ENCODE peak calls at places on chromosome 22, in eight cellular contexts. One of them, this sample, is unnamed.

GRCh38 chr22:35785181-35785923 is 67.7 kb downstream of the APOL5 start:
- DNase-seq in nephron progenitor cell: no peak
- DNase-seq in activated naive CD4-positive, alpha-beta T cell treated with anti-CD3 and anti-CD28 coated beads, Interleukin-2, amount 10 ng/mL, durations not matched to agents 7 days and 5 days: no peak
- DNase-seq in activated naive CD8-positive, alpha-beta T cell treated with anti-CD3 and anti-CD28 coated beads, Interleukin-2, amount 50 U/mL, for 24 hours: no peak
- DNase-seq in left ventricle myocardium inferior: no peak
- DNase-seq in stimulated activated CD8-positive, alpha-beta memory T cell treated with anti-CD3 and anti-CD28 coated beads, Interleukin-2, amount 100 ng/mL, for 1 hour: no peak
- DNase-seq in NCI-H2029 treated with DMSO at 0.1 percent for 48 hours: no peak
- DNase-seq in IMR-90: no peak
- DNase-seq in this sample: no peak

GRCh38 chr22:29509298-29509697 is 29.3 kb downstream of the NEFH start:
- DNase-seq in IMR-90: no peak
- DNase-seq in stimulated activated CD8-positive, alpha-beta memory T cell treated with anti-CD3 and anti-CD28 coated beads, Interleukin-2, amount 100 ng/mL, for 1 hour: no peak
- DNase-seq in activated naive CD8-positive, alpha-beta T cell treated with anti-CD3 and anti-CD28 coated beads, Interleukin-2, amount 50 U/mL, for 24 hours: no peak
- DNase-seq in NCI-H2029 treated with DMSO at 0.1 percent for 48 hours: no peak
- DNase-seq in nephron progenitor cell: no peak
- DNase-seq in activated naive CD4-positive, alpha-beta T cell treated with anti-CD3 and anti-CD28 coated beads, Interleukin-2, amount 10 ng/mL, durations not matched to agents 7 days and 5 days: no peak
- DNase-seq in left ventricle myocardium inferior: no peak
- DNase-seq in this sample: no peak

GRCh38 chr22:27206747-27207133 is 549.4 kb downstream of the MIAT start:
- DNase-seq in nephron progenitor cell: no peak
- DNase-seq in activated naive CD8-positive, alpha-beta T cell treated with anti-CD3 and anti-CD28 coated beads, Interleukin-2, amount 50 U/mL, for 24 hours: no peak
- DNase-seq in IMR-90: no peak
- DNase-seq in activated naive CD4-positive, alpha-beta T cell treated with anti-CD3 and anti-CD28 coated beads, Interleukin-2, amount 10 ng/mL, durations not matched to agents 7 days and 5 days: no peak
- DNase-seq in stimulated activated CD8-positive, alpha-beta memory T cell treated with anti-CD3 and anti-CD28 coated beads, Interleukin-2, amount 100 ng/mL, for 1 hour: no peak
- DNase-seq in left ventricle myocardium inferior: no peak
- DNase-seq in NCI-H2029 treated with DMSO at 0.1 percent for 48 hours: no peak
- DNase-seq in this sample: no peak

GRCh38 chr22:26671317-26672059 is 14.1 kb downstream of the MIAT start:
- DNase-seq in IMR-90: no peak
- DNase-seq in left ventricle myocardium inferior: no peak
- DNase-seq in stimulated activated CD8-positive, alpha-beta memory T cell treated with anti-CD3 and anti-CD28 coated beads, Interleukin-2, amount 100 ng/mL, for 1 hour: peak; percentile 63
- DNase-seq in activated naive CD4-positive, alpha-beta T cell treated with anti-CD3 and anti-CD28 coated beads, Interleukin-2, amount 10 ng/mL, durations not matched to agents 7 days and 5 days: peak; percentile 72
- DNase-seq in NCI-H2029 treated with DMSO at 0.1 percent for 48 hours: no peak
- DNase-seq in activated naive CD8-positive, alpha-beta T cell treated with anti-CD3 and anti-CD28 coated beads, Interleukin-2, amount 50 U/mL, for 24 hours: peak; percentile 79
- DNase-seq in nephron progenitor cell: no peak
- DNase-seq in this sample: peak; percentile 68

GRCh38 chr22:19554834-19555404 is 30.7 kb upstream of the CLDN5 start:
- DNase-seq in IMR-90: peak; percentile 35
- DNase-seq in activated naive CD4-positive, alpha-beta T cell treated with anti-CD3 and anti-CD28 coated beads, Interleukin-2, amount 10 ng/mL, durations not matched to agents 7 days and 5 days: no peak
- DNase-seq in nephron progenitor cell: peak; percentile 17
- DNase-seq in activated naive CD8-positive, alpha-beta T cell treated with anti-CD3 and anti-CD28 coated beads, Interleukin-2, amount 50 U/mL, for 24 hours: no peak
- DNase-seq in NCI-H2029 treated with DMSO at 0.1 percent for 48 hours: no peak
- DNase-seq in stimulated activated CD8-positive, alpha-beta memory T cell treated with anti-CD3 and anti-CD28 coated beads, Interleukin-2, amount 100 ng/mL, for 1 hour: no peak
- DNase-seq in left ventricle myocardium inferior: no peak
- DNase-seq in this sample: no peak

GRCh38 chr22:31177420-31178162 is 17.6 kb downstream of the RNF185 start:
- DNase-seq in stimulated activated CD8-positive, alpha-beta memory T cell treated with anti-CD3 and anti-CD28 coated beads, Interleukin-2, amount 100 ng/mL, for 1 hour: no peak
- DNase-seq in NCI-H2029 treated with DMSO at 0.1 percent for 48 hours: no peak
- DNase-seq in activated naive CD8-positive, alpha-beta T cell treated with anti-CD3 and anti-CD28 coated beads, Interleukin-2, amount 50 U/mL, for 24 hours: no peak
- DNase-seq in nephron progenitor cell: no peak
- DNase-seq in activated naive CD4-positive, alpha-beta T cell treated with anti-CD3 and anti-CD28 coated beads, Interleukin-2, amount 10 ng/mL, durations not matched to agents 7 days and 5 days: no peak
- DNase-seq in left ventricle myocardium inferior: no peak
- DNase-seq in IMR-90: peak; percentile 96
- DNase-seq in this sample: no peak

GRCh38 chr22:40176921-40177737 is 596 bp upstream of the TNRC6B start:
- DNase-seq in left ventricle myocardium inferior: peak; percentile 18
- DNase-seq in IMR-90: peak; percentile 71
- DNase-seq in nephron progenitor cell: peak; percentile 13
- DNase-seq in NCI-H2029 treated with DMSO at 0.1 percent for 48 hours: no peak
- DNase-seq in activated naive CD4-positive, alpha-beta T cell treated with anti-CD3 and anti-CD28 coated beads, Interleukin-2, amount 10 ng/mL, durations not matched to agents 7 days and 5 days: peak; percentile 78
- DNase-seq in activated naive CD8-positive, alpha-beta T cell treated with anti-CD3 and anti-CD28 coated beads, Interleukin-2, amount 50 U/mL, for 24 hours: peak; percentile 73
- DNase-seq in stimulated activated CD8-positive, alpha-beta memory T cell treated with anti-CD3 and anti-CD28 coated beads, Interleukin-2, amount 100 ng/mL, for 1 hour: peak; percentile 30
- DNase-seq in this sample: no peak

GRCh38 chr22:47786650-47787290 is 1024.3 kb downstream of the TBC1D22A start:
- DNase-seq in left ventricle myocardium inferior: no peak
- DNase-seq in activated naive CD8-positive, alpha-beta T cell treated with anti-CD3 and anti-CD28 coated beads, Interleukin-2, amount 50 U/mL, for 24 hours: no peak
- DNase-seq in IMR-90: no peak
- DNase-seq in NCI-H2029 treated with DMSO at 0.1 percent for 48 hours: no peak
- DNase-seq in activated naive CD4-positive, alpha-beta T cell treated with anti-CD3 and anti-CD28 coated beads, Interleukin-2, amount 10 ng/mL, durations not matched to agents 7 days and 5 days: no peak
- DNase-seq in stimulated activated CD8-positive, alpha-beta memory T cell treated with anti-CD3 and anti-CD28 coated beads, Interleukin-2, amount 100 ng/mL, for 1 hour: no peak
- DNase-seq in nephron progenitor cell: no peak
- DNase-seq in this sample: no peak

GRCh38 chr22:24996420-24996952 is 44.0 kb downstream of the KIAA1671 start:
- DNase-seq in activated naive CD4-positive, alpha-beta T cell treated with anti-CD3 and anti-CD28 coated beads, Interleukin-2, amount 10 ng/mL, durations not matched to agents 7 days and 5 days: no peak
- DNase-seq in activated naive CD8-positive, alpha-beta T cell treated with anti-CD3 and anti-CD28 coated beads, Interleukin-2, amount 50 U/mL, for 24 hours: no peak
- DNase-seq in IMR-90: no peak
- DNase-seq in stimulated activated CD8-positive, alpha-beta memory T cell treated with anti-CD3 and anti-CD28 coated beads, Interleukin-2, amount 100 ng/mL, for 1 hour: no peak
- DNase-seq in NCI-H2029 treated with DMSO at 0.1 percent for 48 hours: peak; percentile 86
- DNase-seq in left ventricle myocardium inferior: no peak
- DNase-seq in nephron progenitor cell: peak; percentile 64
- DNase-seq in this sample: no peak

GRCh38 chr22:44091021-44091721 is 67.1 kb downstream of the PARVB start:
- DNase-seq in stimulated activated CD8-positive, alpha-beta memory T cell treated with anti-CD3 and anti-CD28 coated beads, Interleukin-2, amount 100 ng/mL, for 1 hour: no peak
- DNase-seq in activated naive CD8-positive, alpha-beta T cell treated with anti-CD3 and anti-CD28 coated beads, Interleukin-2, amount 50 U/mL, for 24 hours: peak; percentile 49
- DNase-seq in left ventricle myocardium inferior: no peak
- DNase-seq in NCI-H2029 treated with DMSO at 0.1 percent for 48 hours: no peak
- DNase-seq in nephron progenitor cell: no peak
- DNase-seq in activated naive CD4-positive, alpha-beta T cell treated with anti-CD3 and anti-CD28 coated beads, Interleukin-2, amount 10 ng/mL, durations not matched to agents 7 days and 5 days: peak; percentile 50
- DNase-seq in IMR-90: no peak
- DNase-seq in this sample: no peak

GRCh38 chr22:20569059-20570058 is 61.9 kb downstream of the MED15 start:
- DNase-seq in IMR-90: peak; percentile 99
- DNase-seq in activated naive CD8-positive, alpha-beta T cell treated with anti-CD3 and anti-CD28 coated beads, Interleukin-2, amount 50 U/mL, for 24 hours: peak; percentile 73
- DNase-seq in activated naive CD4-positive, alpha-beta T cell treated with anti-CD3 and anti-CD28 coated beads, Interleukin-2, amount 10 ng/mL, durations not matched to agents 7 days and 5 days: peak; percentile 91
- DNase-seq in NCI-H2029 treated with DMSO at 0.1 percent for 48 hours: no peak
- DNase-seq in nephron progenitor cell: no peak
- DNase-seq in left ventricle myocardium inferior: peak; percentile 61
- DNase-seq in stimulated activated CD8-positive, alpha-beta memory T cell treated with anti-CD3 and anti-CD28 coated beads, Interleukin-2, amount 100 ng/mL, for 1 hour: peak; percentile 73
- DNase-seq in this sample: peak; percentile 88

GRCh38 chr22:50683994-50684371 is 11.4 kb downstream of the SHANK3 start:
- DNase-seq in NCI-H2029 treated with DMSO at 0.1 percent for 48 hours: no peak
- DNase-seq in left ventricle myocardium inferior: no peak
- DNase-seq in stimulated activated CD8-positive, alpha-beta memory T cell treated with anti-CD3 and anti-CD28 coated beads, Interleukin-2, amount 100 ng/mL, for 1 hour: no peak
- DNase-seq in activated naive CD4-positive, alpha-beta T cell treated with anti-CD3 and anti-CD28 coated beads, Interleukin-2, amount 10 ng/mL, durations not matched to agents 7 days and 5 days: no peak
- DNase-seq in IMR-90: no peak
- DNase-seq in activated naive CD8-positive, alpha-beta T cell treated with anti-CD3 and anti-CD28 coated beads, Interleukin-2, amount 50 U/mL, for 24 hours: no peak
- DNase-seq in nephron progenitor cell: no peak
- DNase-seq in this sample: no peak

GRCh38 chr22:45805413-45805812 is 133.8 kb downstream of the ATXN10 start:
- DNase-seq in activated naive CD8-positive, alpha-beta T cell treated with anti-CD3 and anti-CD28 coated beads, Interleukin-2, amount 50 U/mL, for 24 hours: no peak
- DNase-seq in NCI-H2029 treated with DMSO at 0.1 percent for 48 hours: no peak
- DNase-seq in nephron progenitor cell: no peak
- DNase-seq in IMR-90: no peak
- DNase-seq in left ventricle myocardium inferior: no peak
- DNase-seq in stimulated activated CD8-positive, alpha-beta memory T cell treated with anti-CD3 and anti-CD28 coated beads, Interleukin-2, amount 100 ng/mL, for 1 hour: no peak
- DNase-seq in activated naive CD4-positive, alpha-beta T cell treated with anti-CD3 and anti-CD28 coated beads, Interleukin-2, amount 10 ng/mL, durations not matched to agents 7 days and 5 days: no peak
- DNase-seq in this sample: no peak

GRCh38 chr22:37496651-37497599 is 10.7 kb upstream of the MFNG start:
- DNase-seq in activated naive CD8-positive, alpha-beta T cell treated with anti-CD3 and anti-CD28 coated beads, Interleukin-2, amount 50 U/mL, for 24 hours: no peak
- DNase-seq in NCI-H2029 treated with DMSO at 0.1 percent for 48 hours: no peak
- DNase-seq in left ventricle myocardium inferior: no peak
- DNase-seq in activated naive CD4-positive, alpha-beta T cell treated with anti-CD3 and anti-CD28 coated beads, Interleukin-2, amount 10 ng/mL, durations not matched to agents 7 days and 5 days: no peak
- DNase-seq in IMR-90: peak; percentile 93
- DNase-seq in stimulated activated CD8-positive, alpha-beta memory T cell treated with anti-CD3 and anti-CD28 coated beads, Interleukin-2, amount 100 ng/mL, for 1 hour: no peak
- DNase-seq in nephron progenitor cell: no peak
- DNase-seq in this sample: no peak

GRCh38 chr22:36328635-36329216 is 59.0 kb downstream of the MYH9 start:
- DNase-seq in stimulated activated CD8-positive, alpha-beta memory T cell treated with anti-CD3 and anti-CD28 coated beads, Interleukin-2, amount 100 ng/mL, for 1 hour: no peak
- DNase-seq in IMR-90: peak; percentile 96
- DNase-seq in activated naive CD4-positive, alpha-beta T cell treated with anti-CD3 and anti-CD28 coated beads, Interleukin-2, amount 10 ng/mL, durations not matched to agents 7 days and 5 days: no peak
- DNase-seq in left ventricle myocardium inferior: peak; percentile 63
- DNase-seq in activated naive CD8-positive, alpha-beta T cell treated with anti-CD3 and anti-CD28 coated beads, Interleukin-2, amount 50 U/mL, for 24 hours: peak; percentile 67
- DNase-seq in NCI-H2029 treated with DMSO at 0.1 percent for 48 hours: no peak
- DNase-seq in nephron progenitor cell: no peak
- DNase-seq in this sample: no peak

GRCh38 chr22:45248832-45249561 is 8.3 kb upstream of the KIAA0930 start:
- DNase-seq in stimulated activated CD8-positive, alpha-beta memory T cell treated with anti-CD3 and anti-CD28 coated beads, Interleukin-2, amount 100 ng/mL, for 1 hour: no peak
- DNase-seq in left ventricle myocardium inferior: no peak
- DNase-seq in NCI-H2029 treated with DMSO at 0.1 percent for 48 hours: no peak
- DNase-seq in activated naive CD4-positive, alpha-beta T cell treated with anti-CD3 and anti-CD28 coated beads, Interleukin-2, amount 10 ng/mL, durations not matched to agents 7 days and 5 days: no peak
- DNase-seq in IMR-90: no peak
- DNase-seq in activated naive CD8-positive, alpha-beta T cell treated with anti-CD3 and anti-CD28 coated beads, Interleukin-2, amount 50 U/mL, for 24 hours: no peak
- DNase-seq in nephron progenitor cell: no peak
- DNase-seq in this sample: no peak

GRCh38 chr22:45302047-45302446 is 7.7 kb upstream of the FAM118A start:
- DNase-seq in IMR-90: peak; percentile 88
- DNase-seq in nephron progenitor cell: no peak
- DNase-seq in activated naive CD4-positive, alpha-beta T cell treated with anti-CD3 and anti-CD28 coated beads, Interleukin-2, amount 10 ng/mL, durations not matched to agents 7 days and 5 days: no peak
- DNase-seq in activated naive CD8-positive, alpha-beta T cell treated with anti-CD3 and anti-CD28 coated beads, Interleukin-2, amount 50 U/mL, for 24 hours: no peak
- DNase-seq in left ventricle myocardium inferior: no peak
- DNase-seq in stimulated activated CD8-positive, alpha-beta memory T cell treated with anti-CD3 and anti-CD28 coated beads, Interleukin-2, amount 100 ng/mL, for 1 hour: no peak
- DNase-seq in NCI-H2029 treated with DMSO at 0.1 percent for 48 hours: peak; percentile 7
- DNase-seq in this sample: no peak

GRCh38 chr22:50537765-50538164 is 7.9 kb upstream of the KLHDC7B start:
- DNase-seq in activated naive CD8-positive, alpha-beta T cell treated with anti-CD3 and anti-CD28 coated beads, Interleukin-2, amount 50 U/mL, for 24 hours: no peak
- DNase-seq in IMR-90: no peak
- DNase-seq in stimulated activated CD8-positive, alpha-beta memory T cell treated with anti-CD3 and anti-CD28 coated beads, Interleukin-2, amount 100 ng/mL, for 1 hour: no peak
- DNase-seq in NCI-H2029 treated with DMSO at 0.1 percent for 48 hours: no peak
- DNase-seq in activated naive CD4-positive, alpha-beta T cell treated with anti-CD3 and anti-CD28 coated beads, Interleukin-2, amount 10 ng/mL, durations not matched to agents 7 days and 5 days: no peak
- DNase-seq in nephron progenitor cell: no peak
- DNase-seq in left ventricle myocardium inferior: no peak
- DNase-seq in this sample: no peak

GRCh38 chr22:37681556-37682049 is 4.5 kb upstream of the NOL12 start:
- DNase-seq in activated naive CD8-positive, alpha-beta T cell treated with anti-CD3 and anti-CD28 coated beads, Interleukin-2, amount 50 U/mL, for 24 hours: peak; percentile 80
- DNase-seq in activated naive CD4-positive, alpha-beta T cell treated with anti-CD3 and anti-CD28 coated beads, Interleukin-2, amount 10 ng/mL, durations not matched to agents 7 days and 5 days: peak; percentile 84
- DNase-seq in NCI-H2029 treated with DMSO at 0.1 percent for 48 hours: peak; percentile 35
- DNase-seq in nephron progenitor cell: peak; percentile 68
- DNase-seq in left ventricle myocardium inferior: peak; percentile 61
- DNase-seq in IMR-90: peak; percentile 77
- DNase-seq in stimulated activated CD8-positive, alpha-beta memory T cell treated with anti-CD3 and anti-CD28 coated beads, Interleukin-2, amount 100 ng/mL, for 1 hour: peak; percentile 42
- DNase-seq in this sample: peak; percentile 61

GRCh38 chr22:25201557-25202273 is 2.1 kb downstream of the CRYBB3 start:
- DNase-seq in IMR-90: no peak
- DNase-seq in NCI-H2029 treated with DMSO at 0.1 percent for 48 hours: no peak
- DNase-seq in activated naive CD4-positive, alpha-beta T cell treated with anti-CD3 and anti-CD28 coated beads, Interleukin-2, amount 10 ng/mL, durations not matched to agents 7 days and 5 days: no peak
- DNase-seq in stimulated activated CD8-positive, alpha-beta memory T cell treated with anti-CD3 and anti-CD28 coated beads, Interleukin-2, amount 100 ng/mL, for 1 hour: no peak
- DNase-seq in activated naive CD8-positive, alpha-beta T cell treated with anti-CD3 and anti-CD28 coated beads, Interleukin-2, amount 50 U/mL, for 24 hours: no peak
- DNase-seq in nephron progenitor cell: no peak
- DNase-seq in left ventricle myocardium inferior: no peak
- DNase-seq in this sample: no peak

GRCh38 chr22:42320463-42321416 is 50.3 kb upstream of the TCF20 start:
- DNase-seq in nephron progenitor cell: no peak
- DNase-seq in stimulated activated CD8-positive, alpha-beta memory T cell treated with anti-CD3 and anti-CD28 coated beads, Interleukin-2, amount 100 ng/mL, for 1 hour: no peak
- DNase-seq in IMR-90: no peak
- DNase-seq in NCI-H2029 treated with DMSO at 0.1 percent for 48 hours: peak; percentile 31
- DNase-seq in left ventricle myocardium inferior: no peak
- DNase-seq in activated naive CD4-positive, alpha-beta T cell treated with anti-CD3 and anti-CD28 coated beads, Interleukin-2, amount 10 ng/mL, durations not matched to agents 7 days and 5 days: no peak
- DNase-seq in activated naive CD8-positive, alpha-beta T cell treated with anti-CD3 and anti-CD28 coated beads, Interleukin-2, amount 50 U/mL, for 24 hours: no peak
- DNase-seq in this sample: no peak

GRCh38 chr22:20542736-20543135 is 35.3 kb downstream of the MED15 start:
- DNase-seq in activated naive CD4-positive, alpha-beta T cell treated with anti-CD3 and anti-CD28 coated beads, Interleukin-2, amount 10 ng/mL, durations not matched to agents 7 days and 5 days: no peak
- DNase-seq in left ventricle myocardium inferior: no peak
- DNase-seq in activated naive CD8-positive, alpha-beta T cell treated with anti-CD3 and anti-CD28 coated beads, Interleukin-2, amount 50 U/mL, for 24 hours: no peak
- DNase-seq in stimulated activated CD8-positive, alpha-beta memory T cell treated with anti-CD3 and anti-CD28 coated beads, Interleukin-2, amount 100 ng/mL, for 1 hour: no peak
- DNase-seq in NCI-H2029 treated with DMSO at 0.1 percent for 48 hours: no peak
- DNase-seq in nephron progenitor cell: no peak
- DNase-seq in IMR-90: no peak
- DNase-seq in this sample: no peak

GRCh38 chr22:44697423-44698179 is 4.4 kb upstream of the PRR5 start:
- DNase-seq in NCI-H2029 treated with DMSO at 0.1 percent for 48 hours: no peak
- DNase-seq in nephron progenitor cell: peak; percentile 91
- DNase-seq in activated naive CD8-positive, alpha-beta T cell treated with anti-CD3 and anti-CD28 coated beads, Interleukin-2, amount 50 U/mL, for 24 hours: peak; percentile 91
- DNase-seq in activated naive CD4-positive, alpha-beta T cell treated with anti-CD3 and anti-CD28 coated beads, Interleukin-2, amount 10 ng/mL, durations not matched to agents 7 days and 5 days: peak; percentile 88
- DNase-seq in left ventricle myocardium inferior: peak; percentile 77
- DNase-seq in stimulated activated CD8-positive, alpha-beta memory T cell treated with anti-CD3 and anti-CD28 coated beads, Interleukin-2, amount 100 ng/mL, for 1 hour: peak; percentile 77
- DNase-seq in IMR-90: peak; percentile 65
- DNase-seq in this sample: peak; percentile 75

GRCh38 chr22:46714550-46714949 is 23.5 kb downstream of the CERK start:
- DNase-seq in nephron progenitor cell: no peak
- DNase-seq in stimulated activated CD8-positive, alpha-beta memory T cell treated with anti-CD3 and anti-CD28 coated beads, Interleukin-2, amount 100 ng/mL, for 1 hour: no peak
- DNase-seq in activated naive CD8-positive, alpha-beta T cell treated with anti-CD3 and anti-CD28 coated beads, Interleukin-2, amount 50 U/mL, for 24 hours: no peak
- DNase-seq in IMR-90: peak; percentile 57
- DNase-seq in NCI-H2029 treated with DMSO at 0.1 percent for 48 hours: no peak
- DNase-seq in left ventricle myocardium inferior: no peak
- DNase-seq in activated naive CD4-positive, alpha-beta T cell treated with anti-CD3 and anti-CD28 coated beads, Interleukin-2, amount 10 ng/mL, durations not matched to agents 7 days and 5 days: no peak
- DNase-seq in this sample: no peak

GRCh38 chr22:49186756-49187155 is 640.9 kb downstream of the BRD1 start:
- DNase-seq in activated naive CD4-positive, alpha-beta T cell treated with anti-CD3 and anti-CD28 coated beads, Interleukin-2, amount 10 ng/mL, durations not matched to agents 7 days and 5 days: no peak
- DNase-seq in NCI-H2029 treated with DMSO at 0.1 percent for 48 hours: no peak
- DNase-seq in activated naive CD8-positive, alpha-beta T cell treated with anti-CD3 and anti-CD28 coated beads, Interleukin-2, amount 50 U/mL, for 24 hours: no peak
- DNase-seq in left ventricle myocardium inferior: no peak
- DNase-seq in IMR-90: no peak
- DNase-seq in nephron progenitor cell: no peak
- DNase-seq in stimulated activated CD8-positive, alpha-beta memory T cell treated with anti-CD3 and anti-CD28 coated beads, Interleukin-2, amount 100 ng/mL, for 1 hour: no peak
- DNase-seq in this sample: no peak

GRCh38 chr22:45235101-45235777 is 5.5 kb downstream of the KIAA0930 start:
- DNase-seq in activated naive CD4-positive, alpha-beta T cell treated with anti-CD3 and anti-CD28 coated beads, Interleukin-2, amount 10 ng/mL, durations not matched to agents 7 days and 5 days: no peak
- DNase-seq in IMR-90: no peak
- DNase-seq in activated naive CD8-positive, alpha-beta T cell treated with anti-CD3 and anti-CD28 coated beads, Interleukin-2, amount 50 U/mL, for 24 hours: peak; percentile 38
- DNase-seq in stimulated activated CD8-positive, alpha-beta memory T cell treated with anti-CD3 and anti-CD28 coated beads, Interleukin-2, amount 100 ng/mL, for 1 hour: no peak
- DNase-seq in nephron progenitor cell: no peak
- DNase-seq in left ventricle myocardium inferior: no peak
- DNase-seq in NCI-H2029 treated with DMSO at 0.1 percent for 48 hours: no peak
- DNase-seq in this sample: no peak

GRCh38 chr22:27637604-27638003 is 164.0 kb downstream of the MN1 start:
- DNase-seq in left ventricle myocardium inferior: no peak
- DNase-seq in IMR-90: peak; percentile 28
- DNase-seq in activated naive CD4-positive, alpha-beta T cell treated with anti-CD3 and anti-CD28 coated beads, Interleukin-2, amount 10 ng/mL, durations not matched to agents 7 days and 5 days: no peak
- DNase-seq in activated naive CD8-positive, alpha-beta T cell treated with anti-CD3 and anti-CD28 coated beads, Interleukin-2, amount 50 U/mL, for 24 hours: no peak
- DNase-seq in stimulated activated CD8-positive, alpha-beta memory T cell treated with anti-CD3 and anti-CD28 coated beads, Interleukin-2, amount 100 ng/mL, for 1 hour: no peak
- DNase-seq in NCI-H2029 treated with DMSO at 0.1 percent for 48 hours: no peak
- DNase-seq in nephron progenitor cell: no peak
- DNase-seq in this sample: no peak

GRCh38 chr22:49372530-49373288 is 455.0 kb downstream of the BRD1 start:
- DNase-seq in NCI-H2029 treated with DMSO at 0.1 percent for 48 hours: no peak
- DNase-seq in stimulated activated CD8-positive, alpha-beta memory T cell treated with anti-CD3 and anti-CD28 coated beads, Interleukin-2, amount 100 ng/mL, for 1 hour: no peak
- DNase-seq in activated naive CD8-positive, alpha-beta T cell treated with anti-CD3 and anti-CD28 coated beads, Interleukin-2, amount 50 U/mL, for 24 hours: no peak
- DNase-seq in IMR-90: no peak
- DNase-seq in nephron progenitor cell: peak; percentile 26
- DNase-seq in left ventricle myocardium inferior: no peak
- DNase-seq in activated naive CD4-positive, alpha-beta T cell treated with anti-CD3 and anti-CD28 coated beads, Interleukin-2, amount 10 ng/mL, durations not matched to agents 7 days and 5 days: no peak
- DNase-seq in this sample: no peak

GRCh38 chr22:19962246-19962908 is 20.8 kb upstream of the TXNRD2 start:
- DNase-seq in NCI-H2029 treated with DMSO at 0.1 percent for 48 hours: peak; percentile 19
- DNase-seq in activated naive CD4-positive, alpha-beta T cell treated with anti-CD3 and anti-CD28 coated beads, Interleukin-2, amount 10 ng/mL, durations not matched to agents 7 days and 5 days: peak; percentile 80
- DNase-seq in nephron progenitor cell: peak; percentile 79
- DNase-seq in activated naive CD8-positive, alpha-beta T cell treated with anti-CD3 and anti-CD28 coated beads, Interleukin-2, amount 50 U/mL, for 24 hours: peak; percentile 72
- DNase-seq in IMR-90: peak; percentile 73
- DNase-seq in left ventricle myocardium inferior: peak; percentile 60
- DNase-seq in stimulated activated CD8-positive, alpha-beta memory T cell treated with anti-CD3 and anti-CD28 coated beads, Interleukin-2, amount 100 ng/mL, for 1 hour: no peak
- DNase-seq in this sample: no peak

GRCh38 chr22:27597703-27598444 is 203.7 kb downstream of the MN1 start:
- DNase-seq in stimulated activated CD8-positive, alpha-beta memory T cell treated with anti-CD3 and anti-CD28 coated beads, Interleukin-2, amount 100 ng/mL, for 1 hour: no peak
- DNase-seq in NCI-H2029 treated with DMSO at 0.1 percent for 48 hours: no peak
- DNase-seq in left ventricle myocardium inferior: no peak
- DNase-seq in activated naive CD4-positive, alpha-beta T cell treated with anti-CD3 and anti-CD28 coated beads, Interleukin-2, amount 10 ng/mL, durations not matched to agents 7 days and 5 days: no peak
- DNase-seq in IMR-90: no peak
- DNase-seq in nephron progenitor cell: no peak
- DNase-seq in activated naive CD8-positive, alpha-beta T cell treated with anti-CD3 and anti-CD28 coated beads, Interleukin-2, amount 50 U/mL, for 24 hours: no peak
- DNase-seq in this sample: no peak

GRCh38 chr22:37996515-37997246 is 12.3 kb upstream of the SOX10 start:
- DNase-seq in nephron progenitor cell: no peak
- DNase-seq in activated naive CD4-positive, alpha-beta T cell treated with anti-CD3 and anti-CD28 coated beads, Interleukin-2, amount 10 ng/mL, durations not matched to agents 7 days and 5 days: no peak
- DNase-seq in IMR-90: no peak
- DNase-seq in left ventricle myocardium inferior: no peak
- DNase-seq in NCI-H2029 treated with DMSO at 0.1 percent for 48 hours: no peak
- DNase-seq in activated naive CD8-positive, alpha-beta T cell treated with anti-CD3 and anti-CD28 coated beads, Interleukin-2, amount 50 U/mL, for 24 hours: no peak
- DNase-seq in stimulated activated CD8-positive, alpha-beta memory T cell treated with anti-CD3 and anti-CD28 coated beads, Interleukin-2, amount 100 ng/mL, for 1 hour: no peak
- DNase-seq in this sample: no peak

GRCh38 chr22:32744560-32744959 is 56.9 kb upstream of the TIMP3 start:
- DNase-seq in activated naive CD8-positive, alpha-beta T cell treated with anti-CD3 and anti-CD28 coated beads, Interleukin-2, amount 50 U/mL, for 24 hours: no peak
- DNase-seq in activated naive CD4-positive, alpha-beta T cell treated with anti-CD3 and anti-CD28 coated beads, Interleukin-2, amount 10 ng/mL, durations not matched to agents 7 days and 5 days: no peak
- DNase-seq in IMR-90: no peak
- DNase-seq in stimulated activated CD8-positive, alpha-beta memory T cell treated with anti-CD3 and anti-CD28 coated beads, Interleukin-2, amount 100 ng/mL, for 1 hour: no peak
- DNase-seq in left ventricle myocardium inferior: no peak
- DNase-seq in nephron progenitor cell: no peak
- DNase-seq in NCI-H2029 treated with DMSO at 0.1 percent for 48 hours: no peak
- DNase-seq in this sample: no peak

GRCh38 chr22:43320943-43321900 is 21.9 kb downstream of the SCUBE1 start:
- DNase-seq in NCI-H2029 treated with DMSO at 0.1 percent for 48 hours: no peak
- DNase-seq in left ventricle myocardium inferior: no peak
- DNase-seq in activated naive CD4-positive, alpha-beta T cell treated with anti-CD3 and anti-CD28 coated beads, Interleukin-2, amount 10 ng/mL, durations not matched to agents 7 days and 5 days: no peak
- DNase-seq in stimulated activated CD8-positive, alpha-beta memory T cell treated with anti-CD3 and anti-CD28 coated beads, Interleukin-2, amount 100 ng/mL, for 1 hour: no peak
- DNase-seq in activated naive CD8-positive, alpha-beta T cell treated with anti-CD3 and anti-CD28 coated beads, Interleukin-2, amount 50 U/mL, for 24 hours: peak; percentile 8
- DNase-seq in nephron progenitor cell: no peak
- DNase-seq in IMR-90: no peak
- DNase-seq in this sample: no peak